ENCODE peak calls at places on chromosome X, in nine cellular contexts. One of them, this sample, is unnamed.

GRCh38 chrX:22699591-22700091 is 300.1 kb upstream of the DDX53 start:
- DNase-seq in nephron progenitor cell: no peak
- DNase-seq in pancreas: no peak
- DNase-seq in PC-3: peak; percentile 2
- DNase-seq in choroid plexus epithelial cell: peak; percentile 85
- DNase-seq in CD8-positive, alpha-beta T cell: no peak
- DNase-seq in A673: peak; percentile 91
- DNase-seq in ovary: no peak
- DNase-seq in bronchial epithelial cell: peak; percentile 5
- DNase-seq in this sample: no peak

GRCh38 chrX:19630776-19631707 is 115.7 kb upstream of the MAP3K15 start:
- DNase-seq in nephron progenitor cell: peak; percentile 6
- DNase-seq in CD8-positive, alpha-beta T cell: no peak
- DNase-seq in pancreas: no peak
- DNase-seq in ovary: no peak
- DNase-seq in choroid plexus epithelial cell: no peak
- DNase-seq in PC-3: no peak
- DNase-seq in A673: no peak
- DNase-seq in bronchial epithelial cell: no peak
- DNase-seq in this sample: no peak

GRCh38 chrX:74251006-74251930 is 52.7 kb upstream of the ZCCHC13 start:
- DNase-seq in CD8-positive, alpha-beta T cell: no peak
- DNase-seq in nephron progenitor cell: no peak
- DNase-seq in choroid plexus epithelial cell: peak; percentile 87
- DNase-seq in pancreas: no peak
- DNase-seq in A673: peak; percentile 27
- DNase-seq in ovary: no peak
- DNase-seq in bronchial epithelial cell: peak; percentile 39
- DNase-seq in PC-3: peak; percentile 38
- DNase-seq in this sample: peak; percentile 56

GRCh38 chrX:112688242-112688641 is 8.5 kb upstream of the LHFPL1 start:
- DNase-seq in PC-3: no peak
- DNase-seq in nephron progenitor cell: no peak
- DNase-seq in A673: no peak
- DNase-seq in ovary: no peak
- DNase-seq in choroid plexus epithelial cell: no peak
- DNase-seq in CD8-positive, alpha-beta T cell: no peak
- DNase-seq in bronchial epithelial cell: no peak
- DNase-seq in pancreas: no peak
- DNase-seq in this sample: no peak

GRCh38 chrX:31590581-31591113 is 518.8 kb upstream of the FTHL17 start:
- DNase-seq in CD8-positive, alpha-beta T cell: no peak
- DNase-seq in PC-3: peak; percentile 11
- DNase-seq in choroid plexus epithelial cell: peak; percentile 74
- DNase-seq in bronchial epithelial cell: peak; percentile 60
- DNase-seq in pancreas: no peak
- DNase-seq in nephron progenitor cell: no peak
- DNase-seq in ovary: no peak
- DNase-seq in A673: peak; percentile 89
- DNase-seq in this sample: peak; percentile 66

GRCh38 chrX:97057349-97057909 is 173.7 kb downstream of the RPA4 start:
- DNase-seq in A673: no peak
- DNase-seq in nephron progenitor cell: no peak
- DNase-seq in choroid plexus epithelial cell: no peak
- DNase-seq in PC-3: peak; percentile 41
- DNase-seq in CD8-positive, alpha-beta T cell: no peak
- DNase-seq in ovary: no peak
- DNase-seq in pancreas: no peak
- DNase-seq in bronchial epithelial cell: no peak
- DNase-seq in this sample: no peak

GRCh38 chrX:110056419-110056818 is 53.5 kb downstream of the TMEM164 start:
- DNase-seq in CD8-positive, alpha-beta T cell: no peak
- DNase-seq in nephron progenitor cell: no peak
- DNase-seq in choroid plexus epithelial cell: no peak
- DNase-seq in bronchial epithelial cell: no peak
- DNase-seq in PC-3: no peak
- DNase-seq in ovary: no peak
- DNase-seq in A673: no peak
- DNase-seq in pancreas: no peak
- DNase-seq in this sample: peak; percentile 23

GRCh38 chrX:53223955-53224859 is 800 bp downstream of the KDM5C start:
- DNase-seq in PC-3: peak; percentile 78
- DNase-seq in CD8-positive, alpha-beta T cell: no peak
- DNase-seq in bronchial epithelial cell: peak; percentile 82
- DNase-seq in ovary: no peak
- DNase-seq in pancreas: no peak
- DNase-seq in A673: no peak
- DNase-seq in choroid plexus epithelial cell: peak; percentile 38
- DNase-seq in nephron progenitor cell: peak; percentile 30
- DNase-seq in this sample: peak; percentile 66

GRCh38 chrX:120269379-120270035 is 18.9 kb downstream of the ZBTB33 start:
- DNase-seq in bronchial epithelial cell: peak; percentile 83
- DNase-seq in A673: no peak
- DNase-seq in PC-3: no peak
- DNase-seq in choroid plexus epithelial cell: peak; percentile 23
- DNase-seq in nephron progenitor cell: no peak
- DNase-seq in pancreas: no peak
- DNase-seq in ovary: no peak
- DNase-seq in CD8-positive, alpha-beta T cell: no peak
- DNase-seq in this sample: peak; percentile 69

GRCh38 chrX:103254921-103255455 is at the start of gene TCEAL8:
- DNase-seq in nephron progenitor cell: peak; percentile 59
- DNase-seq in choroid plexus epithelial cell: peak; percentile 84
- DNase-seq in ovary: peak; percentile 73
- DNase-seq in CD8-positive, alpha-beta T cell: peak; percentile 17
- DNase-seq in pancreas: peak; percentile 71
- DNase-seq in bronchial epithelial cell: peak; percentile 71
- DNase-seq in A673: peak; percentile 87
- DNase-seq in PC-3: peak; percentile 66
- DNase-seq in this sample: peak; percentile 70

GRCh38 chrX:103828529-103828928 is 3.5 kb downstream of the RAB9B start:
- DNase-seq in CD8-positive, alpha-beta T cell: no peak
- DNase-seq in ovary: no peak
- DNase-seq in pancreas: no peak
- DNase-seq in A673: no peak
- DNase-seq in PC-3: no peak
- DNase-seq in bronchial epithelial cell: no peak
- DNase-seq in nephron progenitor cell: no peak
- DNase-seq in choroid plexus epithelial cell: no peak
- DNase-seq in this sample: no peak

GRCh38 chrX:107831071-107831470 is 5.4 kb downstream of the MID2 start:
- DNase-seq in ovary: no peak
- DNase-seq in A673: no peak
- DNase-seq in bronchial epithelial cell: no peak
- DNase-seq in nephron progenitor cell: no peak
- DNase-seq in CD8-positive, alpha-beta T cell: no peak
- DNase-seq in choroid plexus epithelial cell: no peak
- DNase-seq in PC-3: no peak
- DNase-seq in pancreas: no peak
- DNase-seq in this sample: no peak

GRCh38 chrX:13345037-13345436 is 25.2 kb upstream of the ATXN3L start:
- DNase-seq in pancreas: no peak
- DNase-seq in nephron progenitor cell: no peak
- DNase-seq in ovary: no peak
- DNase-seq in bronchial epithelial cell: no peak
- DNase-seq in CD8-positive, alpha-beta T cell: no peak
- DNase-seq in PC-3: no peak
- DNase-seq in A673: no peak
- DNase-seq in choroid plexus epithelial cell: no peak
- DNase-seq in this sample: no peak

GRCh38 chrX:81082649-81083048 is 119.1 kb downstream of the HMGN5 start:
- DNase-seq in pancreas: no peak
- DNase-seq in nephron progenitor cell: no peak
- DNase-seq in PC-3: no peak
- DNase-seq in bronchial epithelial cell: no peak
- DNase-seq in A673: no peak
- DNase-seq in choroid plexus epithelial cell: no peak
- DNase-seq in CD8-positive, alpha-beta T cell: no peak
- DNase-seq in ovary: no peak
- DNase-seq in this sample: no peak

GRCh38 chrX:132023117-132023895 is at the start of gene STK26:
- DNase-seq in nephron progenitor cell: peak; percentile 85
- DNase-seq in A673: peak; percentile 88
- DNase-seq in ovary: peak; percentile 55
- DNase-seq in PC-3: peak; percentile 84
- DNase-seq in choroid plexus epithelial cell: peak; percentile 36
- DNase-seq in bronchial epithelial cell: peak; percentile 60
- DNase-seq in pancreas: peak; percentile 72
- DNase-seq in CD8-positive, alpha-beta T cell: peak; percentile 57
- DNase-seq in this sample: peak; percentile 82

GRCh38 chrX:23003121-23003520 is 3.4 kb downstream of the DDX53 start:
- DNase-seq in choroid plexus epithelial cell: peak; percentile 46
- DNase-seq in PC-3: peak; percentile 20
- DNase-seq in pancreas: no peak
- DNase-seq in CD8-positive, alpha-beta T cell: no peak
- DNase-seq in bronchial epithelial cell: peak; percentile 11
- DNase-seq in nephron progenitor cell: no peak
- DNase-seq in A673: peak; percentile 3
- DNase-seq in ovary: no peak
- DNase-seq in this sample: no peak

GRCh38 chrX:23515028-23515427 is 152.3 kb upstream of the PRDX4 start:
- DNase-seq in nephron progenitor cell: no peak
- DNase-seq in ovary: no peak
- DNase-seq in CD8-positive, alpha-beta T cell: no peak
- DNase-seq in choroid plexus epithelial cell: no peak
- DNase-seq in PC-3: no peak
- DNase-seq in bronchial epithelial cell: peak; percentile 52
- DNase-seq in pancreas: no peak
- DNase-seq in A673: no peak
- DNase-seq in this sample: peak; percentile 47

GRCh38 chrX:134741801-134742200 is 83.5 kb upstream of the PLAC1 start:
- DNase-seq in nephron progenitor cell: no peak
- DNase-seq in pancreas: no peak
- DNase-seq in CD8-positive, alpha-beta T cell: no peak
- DNase-seq in PC-3: no peak
- DNase-seq in ovary: no peak
- DNase-seq in choroid plexus epithelial cell: no peak
- DNase-seq in A673: no peak
- DNase-seq in bronchial epithelial cell: no peak
- DNase-seq in this sample: no peak

GRCh38 chrX:22135994-22136684 is 104.0 kb downstream of the PHEX start:
- DNase-seq in CD8-positive, alpha-beta T cell: no peak
- DNase-seq in pancreas: no peak
- DNase-seq in A673: peak; percentile 74
- DNase-seq in ovary: no peak
- DNase-seq in bronchial epithelial cell: peak; percentile 88
- DNase-seq in PC-3: peak; percentile 83
- DNase-seq in nephron progenitor cell: peak; percentile 38
- DNase-seq in choroid plexus epithelial cell: peak; percentile 65
- DNase-seq in this sample: peak; percentile 87

GRCh38 chrX:10755477-10756334 is 135.3 kb upstream of the MID1 start:
- DNase-seq in PC-3: no peak
- DNase-seq in choroid plexus epithelial cell: peak; percentile 74
- DNase-seq in ovary: no peak
- DNase-seq in CD8-positive, alpha-beta T cell: no peak
- DNase-seq in nephron progenitor cell: peak; percentile 31
- DNase-seq in pancreas: no peak
- DNase-seq in A673: peak; percentile 4
- DNase-seq in bronchial epithelial cell: no peak
- DNase-seq in this sample: peak; percentile 9

GRCh38 chrX:69085826-69086225 is 79.4 kb downstream of the PJA1 start:
- DNase-seq in nephron progenitor cell: no peak
- DNase-seq in ovary: no peak
- DNase-seq in choroid plexus epithelial cell: no peak
- DNase-seq in PC-3: no peak
- DNase-seq in A673: no peak
- DNase-seq in pancreas: no peak
- DNase-seq in CD8-positive, alpha-beta T cell: no peak
- DNase-seq in bronchial epithelial cell: no peak
- DNase-seq in this sample: no peak
- TF ChIP-seq CTCF in nephron progenitor cell: no peak
- TF ChIP-seq CTCF in ovary: no peak
- TF ChIP-seq CTCF in choroid plexus epithelial cell: no peak
- TF ChIP-seq CTCF in PC-3: no peak
- TF ChIP-seq CTCF in A673: no peak
- TF ChIP-seq CTCF in pancreas: no peak
- TF ChIP-seq CTCF in CD8-positive, alpha-beta T cell: no peak
- TF ChIP-seq CTCF in bronchial epithelial cell: no peak
- TF ChIP-seq CTCF in this sample: no peak

GRCh38 chrX:2875798-2876399 is 47.2 kb downstream of the GYG2 start:
- DNase-seq in bronchial epithelial cell: no peak
- DNase-seq in A673: peak; percentile 57
- DNase-seq in nephron progenitor cell: no peak
- DNase-seq in pancreas: no peak
- DNase-seq in PC-3: peak; percentile 26
- DNase-seq in ovary: no peak
- DNase-seq in CD8-positive, alpha-beta T cell: no peak
- DNase-seq in choroid plexus epithelial cell: peak; percentile 41
- DNase-seq in this sample: peak; percentile 43
- TF ChIP-seq CTCF in bronchial epithelial cell: no peak
- TF ChIP-seq CTCF in A673: peak; percentile 86
- TF ChIP-seq CTCF in nephron progenitor cell: peak; percentile 46
- TF ChIP-seq CTCF in pancreas: peak; percentile 43
- TF ChIP-seq CTCF in PC-3: peak; percentile 62
- TF ChIP-seq CTCF in ovary: no peak
- TF ChIP-seq CTCF in CD8-positive, alpha-beta T cell: no peak
- TF ChIP-seq CTCF in choroid plexus epithelial cell: peak; percentile 51
- TF ChIP-seq CTCF in this sample: peak; percentile 16

GRCh38 chrX:153438522-153438921 is 7.3 kb downstream of the TREX2 start:
- DNase-seq in A673: peak; percentile 22
- DNase-seq in PC-3: no peak
- DNase-seq in bronchial epithelial cell: peak; percentile 11
- DNase-seq in choroid plexus epithelial cell: peak; percentile 61
- DNase-seq in nephron progenitor cell: no peak
- DNase-seq in CD8-positive, alpha-beta T cell: no peak
- DNase-seq in ovary: no peak
- DNase-seq in pancreas: no peak
- DNase-seq in this sample: no peak
- TF ChIP-seq CTCF in A673: peak; percentile 52
- TF ChIP-seq CTCF in PC-3: peak; percentile 36
- TF ChIP-seq CTCF in bronchial epithelial cell: peak; percentile 2
- TF ChIP-seq CTCF in choroid plexus epithelial cell: peak; percentile 64
- TF ChIP-seq CTCF in nephron progenitor cell: no peak
- TF ChIP-seq CTCF in CD8-positive, alpha-beta T cell: no peak
- TF ChIP-seq CTCF in ovary: no peak
- TF ChIP-seq CTCF in pancreas: no peak
- TF ChIP-seq CTCF in this sample: no peak

DNA sequence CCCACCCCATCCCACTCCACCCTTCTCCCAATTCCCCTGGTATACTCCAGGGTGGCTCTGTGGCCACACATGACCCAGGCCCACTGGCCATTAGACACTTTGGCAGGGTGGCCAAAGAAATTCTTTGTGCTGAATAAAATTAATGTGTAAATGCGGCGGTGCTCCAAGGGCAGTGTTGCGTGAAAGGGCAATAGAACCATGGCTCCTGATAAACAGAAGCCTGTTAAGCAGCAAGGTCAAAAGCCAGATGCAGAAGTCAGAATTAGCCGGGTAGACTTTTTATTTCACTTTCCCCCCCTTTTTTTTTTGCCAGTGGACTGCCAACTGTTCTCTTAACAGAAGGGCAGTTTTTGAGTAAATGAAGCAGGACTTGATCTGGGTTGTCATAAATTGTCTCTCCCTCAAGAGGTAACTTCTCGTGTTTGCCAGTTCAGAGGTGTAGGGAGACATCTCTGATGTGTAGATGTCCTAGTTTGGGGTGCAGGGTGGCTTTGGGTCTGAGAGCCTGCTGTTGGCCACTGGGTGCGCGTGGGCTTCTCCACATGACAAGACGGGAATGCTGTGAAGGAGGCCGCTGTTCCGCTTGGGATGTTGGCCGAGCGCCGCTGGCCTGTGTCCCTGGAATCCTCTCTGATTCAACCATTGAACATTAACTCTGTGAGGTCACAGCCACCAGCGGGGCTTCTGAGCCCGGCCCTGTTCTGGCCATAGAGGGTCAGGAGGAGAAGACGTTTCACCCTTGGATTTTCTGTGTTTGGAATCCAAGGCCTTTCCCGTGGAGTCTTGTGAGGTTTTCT is 139.5 kb downstream of the TBL1X start:
- DNase-seq in nephron progenitor cell: no peak
- DNase-seq in A673: no peak
- DNase-seq in choroid plexus epithelial cell: no peak
- DNase-seq in CD8-positive, alpha-beta T cell: no peak
- DNase-seq in PC-3: no peak
- DNase-seq in ovary: peak; percentile 57
- DNase-seq in bronchial epithelial cell: no peak
- DNase-seq in pancreas: peak; percentile 46
- DNase-seq in this sample: no peak
- TF ChIP-seq CTCF in nephron progenitor cell: no peak
- TF ChIP-seq CTCF in A673: no peak
- TF ChIP-seq CTCF in choroid plexus epithelial cell: no peak
- TF ChIP-seq CTCF in CD8-positive, alpha-beta T cell: no peak
- TF ChIP-seq CTCF in PC-3: no peak
- TF ChIP-seq CTCF in ovary: no peak
- TF ChIP-seq CTCF in bronchial epithelial cell: no peak
- TF ChIP-seq CTCF in pancreas: no peak
- TF ChIP-seq CTCF in this sample: no peak